ENCODE peak calls at places on chromosomes 1 and 21, in ten cellular contexts. T, D, E, M, Z, Y, V, I, H and B are unnamed samples.

GRCh38 chr1:36285450-36286101 is 20.6 kb upstream of the SH3D21 start:
- DNase-seq in T (peak; percentile 90), D (peak; percentile 26), E (peak; percentile 43), M (peak; percentile 71), Z (peak; percentile 59), Y (peak; percentile 81), V (peak; percentile 68), I (peak; percentile 61), H (peak; percentile 56), B (peak; percentile 50)

GRCh38 chr1:111404588-111404987 is 22.9 kb downstream of the OVGP1 start:
- DNase-seq in T (no peak), D (no peak), E (no peak), M (no peak), Z (no peak), Y (no peak), V (no peak), I (no peak), H (no peak), B (no peak)

GRCh38 chr1:1145547-1145914 is 28.1 kb upstream of the TTLL10 start:
- DNase-seq in T (no peak), D (no peak), E (no peak), M (no peak), Z (no peak), Y (no peak), V (no peak), I (no peak), H (no peak), B (no peak)

GRCh38 chr1:3651939-3652537 is at the start of gene TP73:
- DNase-seq in T (no peak), D (no peak), E (no peak), M (peak; percentile 77), Z (peak; percentile 38), Y (peak; percentile 20), V (peak; percentile 32), I (no peak), H (peak; percentile 22), B (peak; percentile 71)

GRCh38 chr1:25620211-25620610 is 3.6 kb downstream of the MAN1C1 start:
- DNase-seq in T (no peak), D (no peak), E (no peak), M (peak; percentile 53), Z (no peak), Y (no peak), V (no peak), I (peak; percentile 23), H (no peak), B (no peak)

GRCh38 chr1:165152727-165153126 is 203.8 kb downstream of the LMX1A start:
- DNase-seq in T (no peak), D (no peak), E (no peak), M (no peak), Z (peak; percentile 13), Y (no peak), V (no peak), I (no peak), H (no peak), B (no peak)

GRCh38 chr1:107277022-107277421 is 136.2 kb downstream of the NTNG1 start:
- DNase-seq in T (peak; percentile 83), D (no peak), E (no peak), M (no peak), Z (no peak), Y (peak; percentile 67), V (no peak), I (no peak), H (no peak), B (peak; percentile 63)

GRCh38 chr1:15290382-15290781 is 43.4 kb downstream of the FHAD1 start:
- DNase-seq in T (peak; percentile 40), D (no peak), E (no peak), M (no peak), Z (no peak), Y (no peak), V (no peak), I (no peak), H (peak; percentile 35), B (no peak)

GRCh38 chr1:22638476-22639234 is 2.2 kb downstream of the C1QA start:
- DNase-seq in T (no peak), D (no peak), E (no peak), M (no peak), Z (no peak), Y (no peak), V (no peak), I (no peak), H (no peak), B (no peak)

GRCh38 chr21:36499578-36500471 is 19.9 kb upstream of the CLDN14 start:
- DNase-seq in T (peak; percentile 93), D (no peak), E (no peak), M (no peak), Z (no peak), Y (peak; percentile 77), V (no peak), I (no peak), H (no peak), B (no peak)